ENCODE peak calls at places on chromosome 12, in six cellular contexts. Y is PC-3, M is NCI-H345, H is HCT116, A is posterior vena cava, G is stomach. O is an unnamed sample.

GRCh38 chr12:53500119-53500775 is 836 bp upstream of the TARBP2 start:
- DNase-seq in M (peak; percentile 29), Y (no peak), A (peak; percentile 90), H (no peak), G (peak; percentile 50), O (no peak)

GRCh38 chr12:131736807-131737484 is 26.1 kb downstream of the SFSWAP start:
- DNase-seq in A (no peak), Y (peak; percentile 98), H (peak; percentile 95), M (no peak), G (no peak), O (no peak)

GRCh38 chr12:52190860-52191729 is 719 bp downstream of the KRT80 start:
- DNase-seq in H (no peak), A (no peak), G (no peak), Y (peak; percentile 51), M (no peak), O (no peak)

GRCh38 chr12:55729592-55730446 is 1.0 kb upstream of the CD63 start:
- DNase-seq in M (peak; percentile 89), A (peak; percentile 97), H (peak; percentile 68), Y (peak; percentile 93), G (peak; percentile 84), O (peak; percentile 94)

GRCh38 chr12:97556201-97556824 is 93.7 kb downstream of the RMST start:
- DNase-seq in A (no peak), Y (peak; percentile 84), M (no peak), G (peak; percentile 33), H (no peak), O (no peak)

GRCh38 chr12:45336331-45336730 is 120.4 kb downstream of the ANO6 start:
- DNase-seq in G (no peak), Y (peak; percentile 46), A (no peak), H (no peak), M (no peak), O (no peak)

GRCh38 chr12:46372131-46372851 is at the start of gene SLC38A2:
- DNase-seq in G (peak; percentile 99), M (peak; percentile 69), A (peak; percentile 99), Y (peak; percentile 93), H (peak; percentile 71), O (peak; percentile 100)

GRCh38 chr12:107131832-107132616 is 38.7 kb upstream of the CRY1 start:
- DNase-seq in Y (peak; percentile 91), G (no peak), A (no peak), M (peak; percentile 89), H (peak; percentile 44), O (no peak)

GRCh38 chr12:127280393-127281275 is 986.3 kb upstream of the TMEM132C start:
- DNase-seq in H (peak; percentile 62), A (peak; percentile 85), M (no peak), Y (no peak), G (peak; percentile 72), O (peak; percentile 84)

GRCh38 chr12:26523708-26524150 is 309.3 kb downstream of the ITPR2 start:
- DNase-seq in H (no peak), M (peak; percentile 20), Y (no peak), G (peak; percentile 93), A (peak; percentile 96), O (peak; percentile 80)